ENCODE peak calls at places on chromosomes 11 and 22, in ten cellular contexts. One of them, this sample, is unnamed.

GRCh38 chr11:114075891-114076441 is 16.5 kb downstream of the ZBTB16 start:
- DNase-seq in AG08395: peak
- DNase-seq in body of pancreas: no peak
- DNase-seq in stimulated activated CD4-positive, alpha-beta T cell treated with anti-CD3 and anti-CD28 coated beads, Interleukin-15, amount 100 ng/mL, for 1 hour: no peak
- DNase-seq in hippocampal formation: peak
- DNase-seq in KBM-7: peak
- DNase-seq in AG09309: no peak
- DNase-seq in GDM1: no peak
- DNase-seq in pulmonary artery endothelial cell: no peak
- DNase-seq in C1 segment of cervical spinal cord: no peak
- DNase-seq in this sample: peak

GRCh38 chr22:22936915-22937656 is 49.5 kb downstream of the IGLL5 start:
- DNase-seq in pulmonary artery endothelial cell: no peak
- DNase-seq in stimulated activated CD4-positive, alpha-beta T cell treated with anti-CD3 and anti-CD28 coated beads, Interleukin-15, amount 100 ng/mL, for 1 hour: no peak
- DNase-seq in C1 segment of cervical spinal cord: no peak
- DNase-seq in body of pancreas: no peak
- DNase-seq in AG08395: no peak
- DNase-seq in GDM1: no peak
- DNase-seq in KBM-7: no peak
- DNase-seq in hippocampal formation: no peak
- DNase-seq in AG09309: no peak
- DNase-seq in this sample: no peak

GRCh38 chr11:65861533-65862183 is 1.4 kb downstream of the MUS81 start:
- DNase-seq in KBM-7: no peak
- DNase-seq in stimulated activated CD4-positive, alpha-beta T cell treated with anti-CD3 and anti-CD28 coated beads, Interleukin-15, amount 100 ng/mL, for 1 hour: no peak
- DNase-seq in hippocampal formation: no peak
- DNase-seq in AG08395: no peak
- DNase-seq in body of pancreas: no peak
- DNase-seq in C1 segment of cervical spinal cord: no peak
- DNase-seq in pulmonary artery endothelial cell: no peak
- DNase-seq in GDM1: no peak
- DNase-seq in AG09309: no peak
- DNase-seq in this sample: no peak

GRCh38 chr11:1659478-1659877 is 29.9 kb downstream of the KRTAP5-5 start:
- DNase-seq in body of pancreas: no peak
- DNase-seq in C1 segment of cervical spinal cord: no peak
- DNase-seq in pulmonary artery endothelial cell: no peak
- DNase-seq in stimulated activated CD4-positive, alpha-beta T cell treated with anti-CD3 and anti-CD28 coated beads, Interleukin-15, amount 100 ng/mL, for 1 hour: no peak
- DNase-seq in hippocampal formation: no peak
- DNase-seq in KBM-7: no peak
- DNase-seq in AG08395: no peak
- DNase-seq in GDM1: no peak
- DNase-seq in AG09309: no peak
- DNase-seq in this sample: no peak

GRCh38 chr11:121554552-121554951 is 101.8 kb upstream of the SORL1-AS1 start:
- DNase-seq in hippocampal formation: no peak
- DNase-seq in KBM-7: no peak
- DNase-seq in stimulated activated CD4-positive, alpha-beta T cell treated with anti-CD3 and anti-CD28 coated beads, Interleukin-15, amount 100 ng/mL, for 1 hour: no peak
- DNase-seq in C1 segment of cervical spinal cord: no peak
- DNase-seq in AG08395: no peak
- DNase-seq in body of pancreas: no peak
- DNase-seq in AG09309: no peak
- DNase-seq in pulmonary artery endothelial cell: no peak
- DNase-seq in GDM1: no peak
- DNase-seq in this sample: no peak

GRCh38 chr11:124482362-124483147 is 37.1 kb upstream of the OR8B8 start:
- DNase-seq in GDM1: no peak
- DNase-seq in AG08395: no peak
- DNase-seq in KBM-7: no peak
- DNase-seq in stimulated activated CD4-positive, alpha-beta T cell treated with anti-CD3 and anti-CD28 coated beads, Interleukin-15, amount 100 ng/mL, for 1 hour: no peak
- DNase-seq in pulmonary artery endothelial cell: no peak
- DNase-seq in AG09309: no peak
- DNase-seq in C1 segment of cervical spinal cord: no peak
- DNase-seq in hippocampal formation: no peak
- DNase-seq in body of pancreas: no peak
- DNase-seq in this sample: no peak

GRCh38 chr11:112719736-112720525 is 241.3 kb upstream of the NCAM1 start:
- DNase-seq in AG08395: no peak
- DNase-seq in KBM-7: no peak
- DNase-seq in body of pancreas: no peak
- DNase-seq in AG09309: no peak
- DNase-seq in pulmonary artery endothelial cell: peak
- DNase-seq in C1 segment of cervical spinal cord: no peak
- DNase-seq in stimulated activated CD4-positive, alpha-beta T cell treated with anti-CD3 and anti-CD28 coated beads, Interleukin-15, amount 100 ng/mL, for 1 hour: no peak
- DNase-seq in hippocampal formation: no peak
- DNase-seq in GDM1: no peak
- DNase-seq in this sample: no peak

GRCh38 chr11:31246451-31247165 is 122.9 kb downstream of the DCDC1 start:
- DNase-seq in hippocampal formation: no peak
- DNase-seq in AG08395: no peak
- DNase-seq in body of pancreas: peak
- DNase-seq in C1 segment of cervical spinal cord: no peak
- DNase-seq in KBM-7: no peak
- DNase-seq in AG09309: no peak
- DNase-seq in pulmonary artery endothelial cell: no peak
- DNase-seq in GDM1: no peak
- DNase-seq in stimulated activated CD4-positive, alpha-beta T cell treated with anti-CD3 and anti-CD28 coated beads, Interleukin-15, amount 100 ng/mL, for 1 hour: no peak
- DNase-seq in this sample: peak

GRCh38 chr11:25065711-25066110 is 568.9 kb downstream of the LUZP2 start:
- DNase-seq in AG09309: no peak
- DNase-seq in KBM-7: no peak
- DNase-seq in C1 segment of cervical spinal cord: no peak
- DNase-seq in stimulated activated CD4-positive, alpha-beta T cell treated with anti-CD3 and anti-CD28 coated beads, Interleukin-15, amount 100 ng/mL, for 1 hour: no peak
- DNase-seq in body of pancreas: no peak
- DNase-seq in hippocampal formation: no peak
- DNase-seq in GDM1: no peak
- DNase-seq in AG08395: no peak
- DNase-seq in pulmonary artery endothelial cell: no peak
- DNase-seq in this sample: peak

GRCh38 chr22:46013460-46014416 is 36.8 kb upstream of the WNT7B start:
- DNase-seq in KBM-7: peak
- DNase-seq in body of pancreas: peak
- DNase-seq in pulmonary artery endothelial cell: peak
- DNase-seq in stimulated activated CD4-positive, alpha-beta T cell treated with anti-CD3 and anti-CD28 coated beads, Interleukin-15, amount 100 ng/mL, for 1 hour: peak
- DNase-seq in AG08395: peak
- DNase-seq in C1 segment of cervical spinal cord: peak
- DNase-seq in hippocampal formation: peak
- DNase-seq in AG09309: peak
- DNase-seq in GDM1: peak
- DNase-seq in this sample: peak

GRCh38 chr22:38412435-38413084 is 42.4 kb downstream of the KCNJ4 start:
- DNase-seq in GDM1: no peak
- DNase-seq in hippocampal formation: no peak
- DNase-seq in body of pancreas: peak
- DNase-seq in AG09309: no peak
- DNase-seq in C1 segment of cervical spinal cord: no peak
- DNase-seq in pulmonary artery endothelial cell: no peak
- DNase-seq in stimulated activated CD4-positive, alpha-beta T cell treated with anti-CD3 and anti-CD28 coated beads, Interleukin-15, amount 100 ng/mL, for 1 hour: peak
- DNase-seq in AG08395: peak
- DNase-seq in KBM-7: peak
- DNase-seq in this sample: no peak

GRCh38 chr11:108618529-108618928 is 25.0 kb upstream of the EXPH5 start:
- DNase-seq in body of pancreas: no peak
- DNase-seq in GDM1: no peak
- DNase-seq in pulmonary artery endothelial cell: no peak
- DNase-seq in stimulated activated CD4-positive, alpha-beta T cell treated with anti-CD3 and anti-CD28 coated beads, Interleukin-15, amount 100 ng/mL, for 1 hour: no peak
- DNase-seq in AG09309: no peak
- DNase-seq in KBM-7: no peak
- DNase-seq in C1 segment of cervical spinal cord: no peak
- DNase-seq in hippocampal formation: no peak
- DNase-seq in AG08395: peak
- DNase-seq in this sample: no peak

GRCh38 chr22:43197271-43197941 is 10.5 kb upstream of the TTLL12 start:
- DNase-seq in pulmonary artery endothelial cell: no peak
- DNase-seq in stimulated activated CD4-positive, alpha-beta T cell treated with anti-CD3 and anti-CD28 coated beads, Interleukin-15, amount 100 ng/mL, for 1 hour: no peak
- DNase-seq in AG08395: peak
- DNase-seq in hippocampal formation: no peak
- DNase-seq in AG09309: no peak
- DNase-seq in body of pancreas: no peak
- DNase-seq in GDM1: no peak
- DNase-seq in KBM-7: no peak
- DNase-seq in C1 segment of cervical spinal cord: no peak
- DNase-seq in this sample: no peak

GRCh38 chr11:128283445-128283844 is 303.9 kb downstream of the ETS1 start:
- DNase-seq in hippocampal formation: no peak
- DNase-seq in C1 segment of cervical spinal cord: no peak
- DNase-seq in KBM-7: no peak
- DNase-seq in AG09309: no peak
- DNase-seq in GDM1: no peak
- DNase-seq in body of pancreas: no peak
- DNase-seq in AG08395: peak
- DNase-seq in stimulated activated CD4-positive, alpha-beta T cell treated with anti-CD3 and anti-CD28 coated beads, Interleukin-15, amount 100 ng/mL, for 1 hour: no peak
- DNase-seq in pulmonary artery endothelial cell: no peak
- DNase-seq in this sample: no peak

GRCh38 chr11:126890561-126890960 is 110.0 kb downstream of the KIRREL3 start:
- DNase-seq in GDM1: no peak
- DNase-seq in AG08395: no peak
- DNase-seq in C1 segment of cervical spinal cord: peak
- DNase-seq in pulmonary artery endothelial cell: no peak
- DNase-seq in AG09309: no peak
- DNase-seq in hippocampal formation: peak
- DNase-seq in body of pancreas: no peak
- DNase-seq in stimulated activated CD4-positive, alpha-beta T cell treated with anti-CD3 and anti-CD28 coated beads, Interleukin-15, amount 100 ng/mL, for 1 hour: no peak
- DNase-seq in KBM-7: no peak
- DNase-seq in this sample: no peak

GRCh38 chr11:73376168-73376802 is at the start of gene RELT:
- DNase-seq in pulmonary artery endothelial cell: peak
- DNase-seq in hippocampal formation: peak
- DNase-seq in AG08395: peak
- DNase-seq in AG09309: peak
- DNase-seq in GDM1: peak
- DNase-seq in stimulated activated CD4-positive, alpha-beta T cell treated with anti-CD3 and anti-CD28 coated beads, Interleukin-15, amount 100 ng/mL, for 1 hour: peak
- DNase-seq in C1 segment of cervical spinal cord: peak
- DNase-seq in body of pancreas: peak
- DNase-seq in KBM-7: peak
- DNase-seq in this sample: peak

GRCh38 chr22:44755418-44755817 is 3.0 kb downstream of the ARHGAP8 start:
- DNase-seq in hippocampal formation: no peak
- DNase-seq in C1 segment of cervical spinal cord: no peak
- DNase-seq in AG08395: no peak
- DNase-seq in body of pancreas: no peak
- DNase-seq in pulmonary artery endothelial cell: no peak
- DNase-seq in stimulated activated CD4-positive, alpha-beta T cell treated with anti-CD3 and anti-CD28 coated beads, Interleukin-15, amount 100 ng/mL, for 1 hour: no peak
- DNase-seq in KBM-7: no peak
- DNase-seq in GDM1: no peak
- DNase-seq in AG09309: no peak
- DNase-seq in this sample: no peak

GRCh38 chr11:198236-198806 is 5.4 kb downstream of the SCGB1C1 start:
- DNase-seq in stimulated activated CD4-positive, alpha-beta T cell treated with anti-CD3 and anti-CD28 coated beads, Interleukin-15, amount 100 ng/mL, for 1 hour: no peak
- DNase-seq in GDM1: no peak
- DNase-seq in body of pancreas: no peak
- DNase-seq in KBM-7: no peak
- DNase-seq in C1 segment of cervical spinal cord: no peak
- DNase-seq in pulmonary artery endothelial cell: no peak
- DNase-seq in AG09309: no peak
- DNase-seq in hippocampal formation: no peak
- DNase-seq in AG08395: no peak
- DNase-seq in this sample: no peak

GRCh38 chr11:59923813-59924212 is 14.4 kb upstream of the OOSP1 start:
- DNase-seq in stimulated activated CD4-positive, alpha-beta T cell treated with anti-CD3 and anti-CD28 coated beads, Interleukin-15, amount 100 ng/mL, for 1 hour: no peak
- DNase-seq in body of pancreas: no peak
- DNase-seq in C1 segment of cervical spinal cord: no peak
- DNase-seq in pulmonary artery endothelial cell: no peak
- DNase-seq in KBM-7: no peak
- DNase-seq in GDM1: no peak
- DNase-seq in hippocampal formation: no peak
- DNase-seq in AG08395: no peak
- DNase-seq in AG09309: no peak
- DNase-seq in this sample: no peak

GRCh38 chr22:44734278-44734677 is 18.1 kb upstream of the ARHGAP8 start:
- DNase-seq in pulmonary artery endothelial cell: no peak
- DNase-seq in hippocampal formation: no peak
- DNase-seq in AG09309: no peak
- DNase-seq in KBM-7: no peak
- DNase-seq in C1 segment of cervical spinal cord: no peak
- DNase-seq in GDM1: no peak
- DNase-seq in body of pancreas: no peak
- DNase-seq in AG08395: no peak
- DNase-seq in stimulated activated CD4-positive, alpha-beta T cell treated with anti-CD3 and anti-CD28 coated beads, Interleukin-15, amount 100 ng/mL, for 1 hour: no peak
- DNase-seq in this sample: no peak

GRCh38 chr11:70769106-70769505 is 370.8 kb downstream of the CTTN start:
- DNase-seq in C1 segment of cervical spinal cord: no peak
- DNase-seq in stimulated activated CD4-positive, alpha-beta T cell treated with anti-CD3 and anti-CD28 coated beads, Interleukin-15, amount 100 ng/mL, for 1 hour: no peak
- DNase-seq in GDM1: no peak
- DNase-seq in KBM-7: no peak
- DNase-seq in body of pancreas: no peak
- DNase-seq in AG09309: no peak
- DNase-seq in pulmonary artery endothelial cell: no peak
- DNase-seq in hippocampal formation: no peak
- DNase-seq in AG08395: no peak
- DNase-seq in this sample: no peak

GRCh38 chr11:13291794-13292193 is 14.2 kb downstream of the BMAL1 start:
- DNase-seq in GDM1: no peak
- DNase-seq in C1 segment of cervical spinal cord: no peak
- DNase-seq in hippocampal formation: no peak
- DNase-seq in AG09309: no peak
- DNase-seq in body of pancreas: no peak
- DNase-seq in AG08395: no peak
- DNase-seq in KBM-7: no peak
- DNase-seq in stimulated activated CD4-positive, alpha-beta T cell treated with anti-CD3 and anti-CD28 coated beads, Interleukin-15, amount 100 ng/mL, for 1 hour: no peak
- DNase-seq in pulmonary artery endothelial cell: no peak
- DNase-seq in this sample: no peak

GRCh38 chr11:48354013-48354412 is 12.3 kb downstream of the OR4C5 start:
- DNase-seq in hippocampal formation: no peak
- DNase-seq in GDM1: no peak
- DNase-seq in stimulated activated CD4-positive, alpha-beta T cell treated with anti-CD3 and anti-CD28 coated beads, Interleukin-15, amount 100 ng/mL, for 1 hour: no peak
- DNase-seq in AG08395: no peak
- DNase-seq in AG09309: no peak
- DNase-seq in body of pancreas: no peak
- DNase-seq in pulmonary artery endothelial cell: no peak
- DNase-seq in C1 segment of cervical spinal cord: no peak
- DNase-seq in KBM-7: no peak
- DNase-seq in this sample: no peak

GRCh38 chr22:37972527-37972926 is 11.8 kb downstream of the SOX10 start:
- DNase-seq in hippocampal formation: no peak
- DNase-seq in pulmonary artery endothelial cell: no peak
- DNase-seq in AG08395: no peak
- DNase-seq in body of pancreas: no peak
- DNase-seq in stimulated activated CD4-positive, alpha-beta T cell treated with anti-CD3 and anti-CD28 coated beads, Interleukin-15, amount 100 ng/mL, for 1 hour: no peak
- DNase-seq in C1 segment of cervical spinal cord: no peak
- DNase-seq in AG09309: no peak
- DNase-seq in KBM-7: no peak
- DNase-seq in GDM1: no peak
- DNase-seq in this sample: no peak

GRCh38 chr22:46053563-46054090 is 76.7 kb upstream of the WNT7B start:
- DNase-seq in stimulated activated CD4-positive, alpha-beta T cell treated with anti-CD3 and anti-CD28 coated beads, Interleukin-15, amount 100 ng/mL, for 1 hour: no peak
- DNase-seq in AG08395: peak
- DNase-seq in GDM1: peak
- DNase-seq in C1 segment of cervical spinal cord: no peak
- DNase-seq in AG09309: no peak
- DNase-seq in pulmonary artery endothelial cell: no peak
- DNase-seq in KBM-7: no peak
- DNase-seq in hippocampal formation: peak
- DNase-seq in body of pancreas: peak
- DNase-seq in this sample: no peak

GRCh38 chr11:28011813-28012212 is 96.1 kb downstream of the KIF18A start:
- DNase-seq in hippocampal formation: no peak
- DNase-seq in body of pancreas: no peak
- DNase-seq in AG09309: no peak
- DNase-seq in pulmonary artery endothelial cell: no peak
- DNase-seq in AG08395: no peak
- DNase-seq in stimulated activated CD4-positive, alpha-beta T cell treated with anti-CD3 and anti-CD28 coated beads, Interleukin-15, amount 100 ng/mL, for 1 hour: no peak
- DNase-seq in KBM-7: no peak
- DNase-seq in GDM1: no peak
- DNase-seq in C1 segment of cervical spinal cord: no peak
- DNase-seq in this sample: no peak

GRCh38 chr22:38657248-38657909 is 941 bp downstream of the CBY1 start:
- DNase-seq in GDM1: no peak
- DNase-seq in hippocampal formation: no peak
- DNase-seq in C1 segment of cervical spinal cord: no peak
- DNase-seq in KBM-7: peak
- DNase-seq in body of pancreas: peak
- DNase-seq in stimulated activated CD4-positive, alpha-beta T cell treated with anti-CD3 and anti-CD28 coated beads, Interleukin-15, amount 100 ng/mL, for 1 hour: peak
- DNase-seq in AG09309: no peak
- DNase-seq in AG08395: peak
- DNase-seq in pulmonary artery endothelial cell: no peak
- DNase-seq in this sample: no peak

GRCh38 chr11:7364660-7365059 is 113.0 kb downstream of the SYT9 start:
- DNase-seq in C1 segment of cervical spinal cord: no peak
- DNase-seq in hippocampal formation: no peak
- DNase-seq in AG09309: no peak
- DNase-seq in body of pancreas: no peak
- DNase-seq in GDM1: no peak
- DNase-seq in pulmonary artery endothelial cell: no peak
- DNase-seq in AG08395: no peak
- DNase-seq in KBM-7: no peak
- DNase-seq in stimulated activated CD4-positive, alpha-beta T cell treated with anti-CD3 and anti-CD28 coated beads, Interleukin-15, amount 100 ng/mL, for 1 hour: no peak
- DNase-seq in this sample: no peak

This sample was measured in astrocyte of the cerebellum.